ENCODE peak calls at places on chromosomes 6 and 20, in seven cellular contexts. One of them, this sample, is unnamed.

GRCh38 chr20:50296450-50297375 is 106.1 kb downstream of the CEBPB start:
- DNase-seq in SJCRH30: peak
- DNase-seq in fibroblast of pulmonary artery: peak
- DNase-seq in dorsolateral prefrontal cortex: no peak
- DNase-seq in spleen: peak
- DNase-seq in heart left ventricle: peak
- DNase-seq in tibial nerve: no peak
- DNase-seq in this sample: peak

GRCh38 chr6:168624948-168625347 is 184.0 kb downstream of the SMOC2 start:
- DNase-seq in dorsolateral prefrontal cortex: no peak
- DNase-seq in fibroblast of pulmonary artery: no peak
- DNase-seq in SJCRH30: no peak
- DNase-seq in heart left ventricle: no peak
- DNase-seq in tibial nerve: no peak
- DNase-seq in spleen: no peak
- DNase-seq in this sample: no peak

GRCh38 chr20:46363874-46364669 is 42.3 kb downstream of the ELMO2 start:
- DNase-seq in heart left ventricle: peak
- DNase-seq in tibial nerve: peak
- DNase-seq in dorsolateral prefrontal cortex: peak
- DNase-seq in fibroblast of pulmonary artery: peak
- DNase-seq in SJCRH30: peak
- DNase-seq in spleen: peak
- DNase-seq in this sample: peak

GRCh38 chr6:36577298-36577697 is 16.9 kb upstream of the SRSF3 start:
- DNase-seq in tibial nerve: no peak
- DNase-seq in fibroblast of pulmonary artery: peak
- DNase-seq in SJCRH30: peak
- DNase-seq in heart left ventricle: no peak
- DNase-seq in dorsolateral prefrontal cortex: no peak
- DNase-seq in spleen: no peak
- DNase-seq in this sample: peak

GRCh38 chr6:41450581-41450980 is 95.6 kb upstream of the FOXP4 start:
- DNase-seq in heart left ventricle: no peak
- DNase-seq in dorsolateral prefrontal cortex: no peak
- DNase-seq in SJCRH30: no peak
- DNase-seq in tibial nerve: no peak
- DNase-seq in fibroblast of pulmonary artery: no peak
- DNase-seq in spleen: no peak
- DNase-seq in this sample: peak

GRCh38 chr20:47740225-47741184 is 44.8 kb downstream of the SULF2 start:
- DNase-seq in spleen: peak
- DNase-seq in fibroblast of pulmonary artery: peak
- DNase-seq in SJCRH30: no peak
- DNase-seq in tibial nerve: no peak
- DNase-seq in heart left ventricle: peak
- DNase-seq in dorsolateral prefrontal cortex: no peak
- DNase-seq in this sample: no peak

GRCh38 chr6:37459981-37460800 is 27.2 kb downstream of the CMTR1 start:
- DNase-seq in fibroblast of pulmonary artery: no peak
- DNase-seq in tibial nerve: no peak
- DNase-seq in SJCRH30: peak
- DNase-seq in heart left ventricle: no peak
- DNase-seq in dorsolateral prefrontal cortex: no peak
- DNase-seq in spleen: no peak
- DNase-seq in this sample: no peak

GRCh38 chr20:25197173-25197869 is 1.8 kb downstream of the ENTPD6 start:
- DNase-seq in tibial nerve: no peak
- DNase-seq in SJCRH30: no peak
- DNase-seq in spleen: peak
- DNase-seq in dorsolateral prefrontal cortex: no peak
- DNase-seq in heart left ventricle: no peak
- DNase-seq in fibroblast of pulmonary artery: no peak
- DNase-seq in this sample: no peak

GRCh38 chr6:6230286-6230685 is 90.2 kb downstream of the F13A1 start:
- DNase-seq in fibroblast of pulmonary artery: no peak
- DNase-seq in tibial nerve: no peak
- DNase-seq in spleen: no peak
- DNase-seq in heart left ventricle: no peak
- DNase-seq in dorsolateral prefrontal cortex: no peak
- DNase-seq in SJCRH30: peak
- DNase-seq in this sample: no peak

GRCh38 chr6:90911600-90911999 is 324.7 kb upstream of the MAP3K7 start:
- DNase-seq in heart left ventricle: no peak
- DNase-seq in fibroblast of pulmonary artery: no peak
- DNase-seq in spleen: no peak
- DNase-seq in tibial nerve: no peak
- DNase-seq in dorsolateral prefrontal cortex: no peak
- DNase-seq in SJCRH30: no peak
- DNase-seq in this sample: no peak

GRCh38 chr6:78132681-78133410 is 480.0 kb downstream of the MEI4 start:
- DNase-seq in fibroblast of pulmonary artery: no peak
- DNase-seq in SJCRH30: no peak
- DNase-seq in heart left ventricle: no peak
- DNase-seq in spleen: no peak
- DNase-seq in dorsolateral prefrontal cortex: no peak
- DNase-seq in tibial nerve: no peak
- DNase-seq in this sample: no peak

GRCh38 chr6:22892452-22892851 is 323.1 kb downstream of the HDGFL1 start:
- DNase-seq in heart left ventricle: no peak
- DNase-seq in dorsolateral prefrontal cortex: no peak
- DNase-seq in fibroblast of pulmonary artery: peak
- DNase-seq in SJCRH30: no peak
- DNase-seq in tibial nerve: no peak
- DNase-seq in spleen: no peak
- DNase-seq in this sample: peak

GRCh38 chr6:85451586-85452306 is 1.9 kb downstream of the NT5E start:
- DNase-seq in tibial nerve: no peak
- DNase-seq in spleen: no peak
- DNase-seq in heart left ventricle: no peak
- DNase-seq in fibroblast of pulmonary artery: no peak
- DNase-seq in SJCRH30: no peak
- DNase-seq in dorsolateral prefrontal cortex: no peak
- DNase-seq in this sample: peak

GRCh38 chr6:41200296-41200900 is 551 bp downstream of the TREML2 start:
- DNase-seq in spleen: peak
- DNase-seq in tibial nerve: no peak
- DNase-seq in SJCRH30: no peak
- DNase-seq in heart left ventricle: peak
- DNase-seq in dorsolateral prefrontal cortex: no peak
- DNase-seq in fibroblast of pulmonary artery: peak
- DNase-seq in this sample: no peak

GRCh38 chr20:57391439-57392129 is 388 bp downstream of the RBM38 start:
- DNase-seq in dorsolateral prefrontal cortex: no peak
- DNase-seq in tibial nerve: no peak
- DNase-seq in fibroblast of pulmonary artery: no peak
- DNase-seq in heart left ventricle: peak
- DNase-seq in spleen: peak
- DNase-seq in SJCRH30: peak
- DNase-seq in this sample: peak

DNA sequence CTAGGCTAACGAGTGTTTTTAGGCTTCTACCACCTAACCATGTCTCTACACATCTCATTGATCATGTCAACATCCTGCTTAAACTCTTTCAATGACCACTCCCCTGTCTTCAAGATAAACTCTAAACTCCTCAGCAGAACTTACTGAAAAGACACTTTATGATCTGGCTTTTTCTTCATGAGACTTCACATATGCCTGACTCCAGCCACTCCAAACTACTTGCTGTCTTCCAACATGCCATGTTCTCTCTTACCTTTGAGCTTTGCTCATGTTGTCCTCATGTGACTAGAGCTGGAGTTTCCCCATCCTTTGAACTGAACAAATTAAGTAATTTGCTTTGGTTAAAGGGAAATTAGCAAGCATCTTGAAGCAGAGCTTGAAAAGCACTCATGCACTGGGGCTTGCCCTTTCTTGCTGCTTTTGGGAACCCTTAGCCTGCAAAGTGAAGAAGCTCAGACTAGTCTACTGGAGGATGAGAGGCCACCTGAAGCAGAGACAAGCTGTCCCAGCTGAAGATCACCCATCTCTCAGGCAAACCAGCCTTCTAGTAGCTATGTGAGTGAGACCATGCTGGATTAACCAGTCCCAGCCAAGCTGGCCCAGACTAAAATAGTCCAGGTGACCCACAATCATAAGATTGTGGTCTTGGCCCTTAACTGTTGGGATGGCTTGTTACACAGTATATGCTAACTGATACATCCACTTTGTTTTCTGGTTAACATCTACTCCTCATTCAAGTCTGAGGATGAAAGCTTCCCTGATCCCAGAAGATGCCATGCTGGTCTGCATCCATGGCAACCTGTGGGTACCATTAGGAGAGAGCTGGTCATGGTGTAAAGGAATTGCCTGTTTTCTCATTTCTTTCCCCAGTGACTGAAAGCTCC is 235.8 kb downstream of the GMPR start:
- DNase-seq in spleen: no peak
- DNase-seq in dorsolateral prefrontal cortex: no peak
- DNase-seq in tibial nerve: no peak
- DNase-seq in fibroblast of pulmonary artery: no peak
- DNase-seq in SJCRH30: no peak
- DNase-seq in heart left ventricle: no peak
- DNase-seq in this sample: no peak
- H3K4me3 ChIP-seq in spleen: no peak
- H3K4me3 ChIP-seq in dorsolateral prefrontal cortex: no peak
- H3K4me3 ChIP-seq in tibial nerve: no peak
- H3K4me3 ChIP-seq in fibroblast of pulmonary artery: no peak
- H3K4me3 ChIP-seq in SJCRH30: no peak
- H3K4me3 ChIP-seq in heart left ventricle: no peak
- H3K4me3 ChIP-seq in this sample: no peak

DNA sequence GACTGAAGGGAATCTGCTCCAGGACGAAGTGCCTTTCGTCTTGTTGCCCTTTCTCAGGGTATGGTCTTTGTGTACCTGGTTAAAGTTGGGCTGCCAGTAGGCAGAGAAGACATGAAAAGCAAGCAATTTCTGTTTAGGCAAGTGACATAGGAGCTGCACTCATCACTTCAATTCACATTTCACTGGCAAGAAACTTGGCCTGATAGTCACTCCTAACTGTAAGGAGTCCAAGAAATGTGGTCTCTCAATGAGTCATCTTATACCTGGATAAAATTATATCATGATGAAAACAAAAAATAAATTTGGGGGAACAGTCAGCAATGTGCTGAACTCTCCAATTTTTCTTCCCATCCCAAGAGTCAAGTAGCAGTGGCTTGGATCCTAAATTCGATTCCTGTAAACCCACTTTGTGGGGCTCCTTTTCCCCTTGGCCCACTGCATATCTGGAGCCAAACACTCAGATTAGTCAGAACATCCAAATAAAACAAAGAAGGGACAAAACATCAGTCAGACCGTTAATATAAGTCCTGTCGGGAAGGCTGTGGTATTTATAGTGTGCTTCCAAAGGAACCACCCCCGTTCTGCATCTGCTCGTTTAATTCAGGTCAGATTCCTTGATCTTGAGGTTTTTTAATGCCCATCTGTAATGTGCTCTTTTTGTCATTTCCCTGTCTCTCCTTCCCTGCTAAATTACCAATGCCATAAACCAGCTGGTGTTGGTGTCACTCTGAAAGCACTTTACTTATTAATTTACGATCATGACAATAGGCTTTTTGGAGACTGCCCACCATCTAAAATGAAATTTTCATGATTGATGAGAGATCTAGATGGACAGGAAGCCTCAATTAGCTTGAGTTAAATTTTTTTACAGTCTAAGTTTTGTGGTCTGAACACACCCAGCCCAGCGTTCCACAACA is 5.1 kb upstream of the GABRR1 start:
- DNase-seq in SJCRH30: no peak
- DNase-seq in tibial nerve: no peak
- DNase-seq in heart left ventricle: no peak
- DNase-seq in dorsolateral prefrontal cortex: no peak
- DNase-seq in spleen: no peak
- DNase-seq in fibroblast of pulmonary artery: peak
- DNase-seq in this sample: peak
- H3K4me3 ChIP-seq in SJCRH30: peak
- H3K4me3 ChIP-seq in tibial nerve: no peak
- H3K4me3 ChIP-seq in heart left ventricle: no peak
- H3K4me3 ChIP-seq in dorsolateral prefrontal cortex: no peak
- H3K4me3 ChIP-seq in spleen: no peak
- H3K4me3 ChIP-seq in fibroblast of pulmonary artery: no peak
- H3K4me3 ChIP-seq in this sample: no peak

GRCh38 chr6:3352678-3353077 is 93.9 kb downstream of the PSMG4 start:
- DNase-seq in SJCRH30: no peak
- DNase-seq in spleen: no peak
- DNase-seq in tibial nerve: no peak
- DNase-seq in dorsolateral prefrontal cortex: no peak
- DNase-seq in fibroblast of pulmonary artery: no peak
- DNase-seq in heart left ventricle: no peak
- DNase-seq in this sample: no peak
- H3K4me3 ChIP-seq in SJCRH30: no peak
- H3K4me3 ChIP-seq in spleen: no peak
- H3K4me3 ChIP-seq in tibial nerve: no peak
- H3K4me3 ChIP-seq in dorsolateral prefrontal cortex: no peak
- H3K4me3 ChIP-seq in fibroblast of pulmonary artery: no peak
- H3K4me3 ChIP-seq in heart left ventricle: no peak
- H3K4me3 ChIP-seq in this sample: no peak

GRCh38 chr6:128259735-128260685 is 260.4 kb downstream of the PTPRK start:
- DNase-seq in dorsolateral prefrontal cortex: no peak
- DNase-seq in heart left ventricle: no peak
- DNase-seq in fibroblast of pulmonary artery: no peak
- DNase-seq in SJCRH30: no peak
- DNase-seq in spleen: no peak
- DNase-seq in tibial nerve: no peak
- DNase-seq in this sample: peak
- H3K4me3 ChIP-seq in dorsolateral prefrontal cortex: no peak
- H3K4me3 ChIP-seq in heart left ventricle: no peak
- H3K4me3 ChIP-seq in fibroblast of pulmonary artery: no peak
- H3K4me3 ChIP-seq in SJCRH30: no peak
- H3K4me3 ChIP-seq in spleen: peak
- H3K4me3 ChIP-seq in tibial nerve: no peak
- H3K4me3 ChIP-seq in this sample: peak

GRCh38 chr6:149938571-149939462 is 3.0 kb upstream of the ULBP2 start:
- DNase-seq in fibroblast of pulmonary artery: no peak
- DNase-seq in SJCRH30: peak
- DNase-seq in spleen: peak
- DNase-seq in tibial nerve: no peak
- DNase-seq in heart left ventricle: no peak
- DNase-seq in dorsolateral prefrontal cortex: no peak
- DNase-seq in this sample: peak
- H3K4me3 ChIP-seq in fibroblast of pulmonary artery: peak
- H3K4me3 ChIP-seq in SJCRH30: peak
- H3K4me3 ChIP-seq in spleen: peak
- H3K4me3 ChIP-seq in tibial nerve: peak
- H3K4me3 ChIP-seq in heart left ventricle: peak
- H3K4me3 ChIP-seq in dorsolateral prefrontal cortex: peak
- H3K4me3 ChIP-seq in this sample: peak